ENCODE peak calls at places on chromosomes 16 and 17, in nine cellular contexts. K is progenitor cell of endocrine pancreas, C is body of pancreas, P is uterus, Q is osteoblast, B is lower leg skin, V is pancreas, M is hepatocyte, F is H9. R is an unnamed sample.

GRCh38 chr16:8782673-8783072 is 14.8 kb downstream of the TMEM186 start:
- DNase-seq in K (no peak), C (no peak), P (no peak), Q (no peak), B (no peak), V (no peak), M (no peak), F (no peak), R (no peak)

GRCh38 chr16:77759821-77760220 is 28.5 kb upstream of the VAT1L start:
- DNase-seq in K (no peak), C (no peak), P (no peak), Q (peak), B (no peak), V (no peak), M (no peak), F (no peak), R (no peak)

GRCh38 chr16:62392698-62393097 is 356.5 kb upstream of the CDH8 start:
- DNase-seq in K (no peak), C (no peak), P (no peak), Q (peak), B (no peak), V (peak), M (no peak), F (peak), R (no peak)

GRCh38 chr17:57370051-57370581 is 113.8 kb downstream of the MSI2 start:
- DNase-seq in K (no peak), C (no peak), P (no peak), Q (no peak), B (no peak), V (no peak), M (peak), F (no peak), R (no peak)

GRCh38 chr17:18227635-18228034 is 2.2 kb downstream of the LLGL1 start:
- DNase-seq in K (no peak), C (no peak), P (no peak), Q (peak), B (no peak), V (no peak), M (no peak), F (no peak), R (no peak)

GRCh38 chr17:4852504-4853075 is 19.4 kb downstream of the MINK1 start:
- DNase-seq in K (no peak), C (no peak), P (no peak), Q (peak), B (no peak), V (no peak), M (no peak), F (no peak), R (no peak)

GRCh38 chr17:44828919-44829557 is 1.0 kb downstream of the GJC1 start:
- DNase-seq in K (no peak), C (no peak), P (no peak), Q (peak), B (no peak), V (no peak), M (no peak), F (no peak), R (no peak)

GRCh38 chr17:3669548-3669947 is 936 bp downstream of the EMC6 start:
- DNase-seq in K (no peak), C (no peak), P (no peak), Q (no peak), B (no peak), V (no peak), M (no peak), F (no peak), R (no peak)

GRCh38 chr16:89452241-89452640 is 38.1 kb downstream of the ANKRD11 start:
- DNase-seq in K (no peak), C (no peak), P (no peak), Q (no peak), B (no peak), V (no peak), M (no peak), F (no peak), R (no peak)

GRCh38 chr16:84312783-84313382 is 18.2 kb downstream of the WFDC1 start:
- DNase-seq in K (peak), C (no peak), P (no peak), Q (no peak), B (no peak), V (peak), M (peak), F (peak), R (no peak)

GRCh38 chr16:89364603-89365002 is 125.8 kb downstream of the ANKRD11 start:
- DNase-seq in K (no peak), C (peak), P (no peak), Q (no peak), B (no peak), V (no peak), M (no peak), F (no peak), R (no peak)

GRCh38 chr17:72657467-72658317 is 434.8 kb downstream of the SLC39A11 start:
- DNase-seq in K (no peak), C (no peak), P (no peak), Q (no peak), B (no peak), V (no peak), M (no peak), F (no peak), R (no peak)

GRCh38 chr17:44752953-44753861 is 5.6 kb upstream of the ADAM11 start:
- DNase-seq in K (no peak), C (no peak), P (no peak), Q (peak), B (no peak), V (no peak), M (no peak), F (no peak), R (no peak)

GRCh38 chr16:68732741-68733399 is 4.2 kb upstream of the CDH1 start:
- DNase-seq in K (no peak), C (no peak), P (no peak), Q (peak), B (no peak), V (no peak), M (no peak), F (no peak), R (no peak)

GRCh38 chr16:85750827-85751641 is at the start of gene C16orf74:
- DNase-seq in K (no peak), C (peak), P (peak), Q (peak), B (no peak), V (no peak), M (peak), F (no peak), R (peak)

DNA sequence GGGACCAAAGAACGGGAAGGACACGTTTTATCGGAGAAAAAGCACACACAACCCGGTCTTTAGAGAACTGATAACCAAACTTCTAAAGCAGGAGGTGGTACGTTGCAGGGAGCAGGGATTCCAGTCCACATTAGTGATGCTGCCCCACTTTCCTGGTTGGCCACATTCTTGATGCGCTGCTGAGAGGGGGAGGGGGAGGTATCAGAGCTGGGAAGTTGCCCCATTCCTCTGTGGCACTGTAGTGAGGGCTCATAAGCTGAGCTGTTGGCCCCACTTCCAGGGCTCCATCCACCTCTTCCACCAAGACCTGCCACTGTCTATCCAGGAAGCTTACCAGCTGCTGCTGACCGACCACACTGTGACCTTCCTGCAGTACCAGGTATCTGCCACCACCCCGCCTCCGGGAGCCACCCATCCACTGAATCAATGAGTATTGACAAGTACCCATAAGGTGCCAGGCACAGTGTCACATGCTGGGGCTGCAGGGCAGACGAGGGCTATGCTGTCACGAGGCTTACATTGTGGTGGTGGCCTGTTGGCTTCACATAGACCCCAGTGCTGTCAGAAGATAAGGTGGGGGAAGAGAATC is 1.0 kb downstream of the TSEN54 start:
- DNase-seq in K (no peak), C (no peak), P (no peak), Q (no peak), B (no peak), V (peak), M (no peak), F (peak), R (no peak)
- TF ChIP-seq CTCF in K (peak), C (no peak), P (no peak), Q (no peak), B (no peak), V (no peak), M (no peak), F (peak), R (peak)

DNA sequence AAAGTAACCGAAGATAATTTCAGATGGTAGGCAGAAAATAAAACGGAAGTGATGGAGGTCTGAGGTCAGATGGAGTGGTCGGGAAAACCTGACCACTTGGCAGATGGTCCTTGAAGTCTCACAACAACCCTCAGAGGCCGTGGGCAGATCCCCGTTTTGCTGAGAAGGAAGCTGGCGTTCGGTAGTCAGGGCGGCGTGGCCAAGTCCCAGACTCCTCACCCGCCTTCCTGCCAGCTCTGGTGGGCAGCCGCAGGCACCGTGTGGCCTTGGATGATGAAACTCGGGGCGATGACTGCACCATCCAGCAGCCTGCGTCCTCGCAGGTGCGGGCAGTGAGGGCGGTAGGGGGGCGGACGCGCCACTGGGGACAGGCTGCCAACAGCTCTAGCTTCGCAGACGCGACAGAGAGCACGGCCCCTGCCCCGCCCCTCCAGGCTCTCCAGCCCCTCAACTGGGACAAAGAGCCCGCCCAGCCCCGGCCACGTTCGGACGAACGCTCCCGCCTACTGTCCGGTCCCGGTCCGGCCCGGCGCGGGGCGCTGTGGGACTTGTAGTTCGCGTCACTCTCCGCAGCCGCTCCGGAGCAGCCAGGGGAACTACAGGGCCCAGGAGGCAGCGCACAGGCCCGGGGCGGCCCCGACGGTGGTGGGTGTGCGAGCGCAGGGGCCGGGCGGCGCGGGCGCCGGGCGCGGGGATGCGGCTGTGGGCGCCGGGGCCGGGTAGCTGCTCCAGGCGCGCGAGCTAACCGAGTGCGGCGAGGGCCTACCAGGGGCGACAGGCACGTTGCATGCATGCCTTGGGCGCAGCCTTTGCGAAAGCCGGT is at the start of gene GPT2:
- DNase-seq in K (peak), C (peak), P (peak), Q (peak), B (peak), V (peak), M (peak), F (peak), R (peak)
- TF ChIP-seq CTCF in K (peak), C (no peak), P (no peak), Q (no peak), B (no peak), V (no peak), M (no peak), F (no peak), R (no peak)

DNA sequence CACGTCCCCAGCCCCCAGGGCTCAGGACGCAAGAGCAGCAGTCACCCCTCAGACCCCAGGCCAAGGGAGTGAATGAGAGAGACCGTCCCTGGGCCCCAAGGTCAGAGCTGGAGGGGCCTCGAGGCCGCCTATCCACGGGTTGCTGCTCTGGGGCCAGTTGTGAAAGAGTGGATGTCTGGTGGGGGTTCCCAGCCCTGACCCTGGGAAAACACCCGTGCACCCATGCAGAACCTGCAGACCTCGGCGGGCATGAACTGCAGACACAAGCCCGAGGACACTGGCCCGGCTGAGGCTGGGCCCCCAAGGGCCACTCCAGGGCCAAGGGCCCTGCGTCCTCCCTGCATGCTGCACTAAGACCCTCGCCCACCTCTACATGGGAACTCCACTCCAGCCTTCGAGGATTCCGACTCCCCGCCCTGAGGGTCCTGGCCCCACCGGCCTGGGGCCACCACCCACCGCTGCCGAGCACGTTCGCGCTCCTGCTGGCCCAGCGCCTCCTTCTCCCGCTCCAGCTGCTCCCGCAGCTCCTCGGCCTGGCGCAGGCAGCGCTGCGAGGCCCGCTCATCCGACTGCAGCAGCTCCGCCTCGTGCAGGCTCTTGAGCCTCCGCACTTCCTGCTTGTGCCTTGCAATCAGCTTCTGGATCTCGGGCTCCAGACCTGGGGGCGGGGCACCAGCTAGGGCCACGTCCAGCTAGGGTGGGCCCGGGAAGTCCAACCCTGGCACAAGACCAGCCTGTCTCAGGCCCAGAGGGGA is 27.6 kb upstream of the AATK start:
- DNase-seq in K (no peak), C (no peak), P (no peak), Q (no peak), B (no peak), V (peak), M (no peak), F (no peak), R (no peak)
- TF ChIP-seq CTCF in K (no peak), C (no peak), P (no peak), Q (no peak), B (no peak), V (no peak), M (no peak), F (no peak), R (no peak)

GRCh38 chr16:234468-235305 is at the start of gene FAM234A:
- DNase-seq in K (peak), C (peak), P (peak), Q (peak), B (peak), V (peak), M (peak), F (peak), R (peak)
- TF ChIP-seq CTCF in K (peak), C (peak), P (peak), Q (peak), B (no peak), V (peak), M (peak), F (peak), R (no peak)

DNA sequence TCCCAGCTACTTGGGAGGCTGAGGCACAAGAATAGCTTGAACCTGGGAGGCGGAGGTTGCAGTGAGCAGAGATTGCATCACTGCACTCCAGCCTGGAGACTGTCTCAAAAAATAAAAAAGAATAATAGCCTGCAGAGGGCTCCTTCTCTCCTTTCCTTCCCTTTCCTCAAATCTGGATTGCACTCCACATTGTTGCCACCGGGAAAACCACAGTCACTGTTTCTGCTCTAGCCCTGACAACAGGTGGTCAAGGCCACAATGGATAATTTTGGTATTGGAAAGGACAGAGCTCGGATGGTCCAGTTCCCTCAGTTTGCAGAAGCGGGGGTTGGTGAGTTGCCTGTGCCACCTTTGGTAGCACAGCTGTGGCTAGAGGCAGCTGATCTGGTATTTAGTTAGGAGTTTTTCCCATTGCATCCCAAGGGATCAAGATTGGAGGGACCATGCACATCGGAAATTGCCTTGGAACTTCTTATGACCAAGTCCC is 44.7 kb upstream of the PRSS54 start:
- DNase-seq in K (no peak), C (no peak), P (no peak), Q (peak), B (no peak), V (no peak), M (no peak), F (peak), R (peak)
- TF ChIP-seq CTCF in K (peak), C (no peak), P (no peak), Q (peak), B (no peak), V (no peak), M (peak), F (peak), R (peak)

R was measured in endothelial cell.